ENCODE peak calls at places on chromosomes 1 and 21, in nine cellular contexts. M is fibroblast of lung; Y is CD8-positive, alpha-beta T cell; V is CD4-positive, alpha-beta T cell; J is left lung; F is pancreas; Z is sigmoid colon; K is A549; P is body of pancreas. O is an unnamed sample.

GRCh38 chr1:74468982-74469603 is 43.3 kb downstream of the LRRC53 start:
- DNase-seq in M (peak), Y (no peak), V (no peak), J (no peak), F (no peak), Z (no peak), K (peak), P (no peak), O (no peak)

GRCh38 chr1:54615531-54616245 is 7.6 kb downstream of the FAM151A start:
- DNase-seq in M (no peak), Y (no peak), V (no peak), J (no peak), F (no peak), Z (peak), K (no peak), P (peak), O (peak)

GRCh38 chr21:14737278-14737677 is 191.2 kb upstream of the SAMSN1 start:
- DNase-seq in M (no peak), Y (no peak), V (no peak), J (no peak), F (no peak), Z (no peak), K (no peak), P (no peak), O (no peak)

GRCh38 chr1:183877321-183877720 is 72.4 kb downstream of the RGL1 start:
- DNase-seq in M (peak), Y (no peak), V (no peak), J (no peak), F (peak), Z (peak), K (no peak), P (peak), O (no peak)

GRCh38 chr1:3466366-3467075 is 12.1 kb downstream of the ARHGEF16 start:
- DNase-seq in M (no peak), Y (no peak), V (no peak), J (peak), F (no peak), Z (peak), K (no peak), P (no peak), O (no peak)

GRCh38 chr1:29967261-29967660 is 730.9 kb downstream of the PTPRU start:
- DNase-seq in M (no peak), Y (peak), V (no peak), J (no peak), F (no peak), Z (no peak), K (no peak), P (no peak), O (peak)

GRCh38 chr1:3007298-3008147 is 13.7 kb upstream of the ACTRT2 start:
- DNase-seq in M (no peak), Y (no peak), V (no peak), J (no peak), F (no peak), Z (peak), K (no peak), P (no peak), O (peak)

GRCh38 chr1:197360068-197360467 is 92.0 kb downstream of the CRB1 start:
- DNase-seq in M (no peak), Y (no peak), V (no peak), J (no peak), F (peak), Z (no peak), K (no peak), P (peak), O (no peak)

GRCh38 chr1:41516168-41516961 is 31.9 kb upstream of the EDN2 start:
- DNase-seq in M (peak), Y (peak), V (peak), J (peak), F (peak), Z (peak), K (peak), P (peak), O (peak)

GRCh38 chr1:46983416-46983815 is 40.1 kb upstream of the CYP4X1 start:
- DNase-seq in M (no peak), Y (no peak), V (no peak), J (no peak), F (no peak), Z (no peak), K (no peak), P (no peak), O (no peak)

GRCh38 chr1:45842786-45843185 is 39.4 kb downstream of the MAST2 start:
- DNase-seq in M (no peak), Y (no peak), V (no peak), J (no peak), F (no peak), Z (no peak), K (no peak), P (no peak), O (no peak)

GRCh38 chr1:45848097-45848496 is 44.7 kb downstream of the MAST2 start:
- DNase-seq in M (no peak), Y (no peak), V (no peak), J (no peak), F (no peak), Z (no peak), K (no peak), P (no peak), O (no peak)

GRCh38 chr1:45846931-45847330 is 43.5 kb downstream of the MAST2 start:
- DNase-seq in M (peak), Y (no peak), V (no peak), J (no peak), F (no peak), Z (no peak), K (no peak), P (no peak), O (no peak)

GRCh38 chr1:45840704-45841103 is 37.3 kb downstream of the MAST2 start:
- DNase-seq in M (no peak), Y (no peak), V (no peak), J (no peak), F (no peak), Z (no peak), K (no peak), P (no peak), O (no peak)

GRCh38 chr1:45843474-45843905 is 40.1 kb downstream of the MAST2 start:
- DNase-seq in M (peak), Y (no peak), V (no peak), J (no peak), F (no peak), Z (no peak), K (peak), P (no peak), O (no peak)
- TF ChIP-seq CTCF in M (peak), Y (no peak), V (no peak), J (no peak), F (no peak), Z (peak), K (peak), P (no peak), O (no peak)

GRCh38 chr1:68805097-68805641 is 308.3 kb upstream of the DEPDC1 start:
- DNase-seq in M (no peak), Y (no peak), V (no peak), J (no peak), F (no peak), Z (no peak), K (no peak), P (no peak), O (no peak)

GRCh38 chr1:68814067-68814466 is 317.2 kb upstream of the DEPDC1 start:
- DNase-seq in M (peak), Y (no peak), V (no peak), J (no peak), F (no peak), Z (no peak), K (no peak), P (no peak), O (no peak)

GRCh38 chr1:68812295-68812694 is 315.4 kb upstream of the DEPDC1 start:
- DNase-seq in M (no peak), Y (no peak), V (no peak), J (no peak), F (no peak), Z (no peak), K (no peak), P (no peak), O (no peak)

GRCh38 chr1:68811806-68812205 is 314.9 kb upstream of the DEPDC1 start:
- DNase-seq in M (no peak), Y (no peak), V (no peak), J (no peak), F (no peak), Z (no peak), K (no peak), P (no peak), O (no peak)

GRCh38 chr1:68808351-68808750 is 311.5 kb upstream of the DEPDC1 start:
- DNase-seq in M (peak), Y (no peak), V (no peak), J (no peak), F (no peak), Z (no peak), K (no peak), P (no peak), O (no peak)
- H3K27ac ChIP-seq in M (no peak), Y (no peak), V (no peak), J (no peak), F (no peak), Z (no peak), K (no peak), P (no peak), O (no peak)

GRCh38 chr21:29674343-29674742 is 265.5 kb downstream of the GRIK1 start:
- DNase-seq in M (no peak), Y (no peak), V (no peak), J (no peak), F (no peak), Z (no peak), K (no peak), P (no peak), O (no peak)

GRCh38 chr21:29671728-29672127 is 268.1 kb downstream of the GRIK1 start:
- DNase-seq in M (no peak), Y (no peak), V (no peak), J (no peak), F (no peak), Z (no peak), K (no peak), P (no peak), O (no peak)

GRCh38 chr21:29669416-29669815 is 270.4 kb downstream of the GRIK1 start:
- DNase-seq in M (no peak), Y (no peak), V (no peak), J (no peak), F (no peak), Z (no peak), K (no peak), P (no peak), O (no peak)

GRCh38 chr21:29673096-29673610 is 266.6 kb downstream of the GRIK1 start:
- DNase-seq in M (no peak), Y (no peak), V (no peak), J (no peak), F (no peak), Z (no peak), K (no peak), P (no peak), O (no peak)

GRCh38 chr21:29670228-29670627 is 269.6 kb downstream of the GRIK1 start:
- DNase-seq in M (no peak), Y (no peak), V (no peak), J (no peak), F (no peak), Z (no peak), K (no peak), P (no peak), O (no peak)
- TF ChIP-seq CTCF in M (no peak), Y (no peak), V (no peak), J (no peak), F (no peak), Z (no peak), K (no peak), P (no peak), O (no peak)

DNA sequence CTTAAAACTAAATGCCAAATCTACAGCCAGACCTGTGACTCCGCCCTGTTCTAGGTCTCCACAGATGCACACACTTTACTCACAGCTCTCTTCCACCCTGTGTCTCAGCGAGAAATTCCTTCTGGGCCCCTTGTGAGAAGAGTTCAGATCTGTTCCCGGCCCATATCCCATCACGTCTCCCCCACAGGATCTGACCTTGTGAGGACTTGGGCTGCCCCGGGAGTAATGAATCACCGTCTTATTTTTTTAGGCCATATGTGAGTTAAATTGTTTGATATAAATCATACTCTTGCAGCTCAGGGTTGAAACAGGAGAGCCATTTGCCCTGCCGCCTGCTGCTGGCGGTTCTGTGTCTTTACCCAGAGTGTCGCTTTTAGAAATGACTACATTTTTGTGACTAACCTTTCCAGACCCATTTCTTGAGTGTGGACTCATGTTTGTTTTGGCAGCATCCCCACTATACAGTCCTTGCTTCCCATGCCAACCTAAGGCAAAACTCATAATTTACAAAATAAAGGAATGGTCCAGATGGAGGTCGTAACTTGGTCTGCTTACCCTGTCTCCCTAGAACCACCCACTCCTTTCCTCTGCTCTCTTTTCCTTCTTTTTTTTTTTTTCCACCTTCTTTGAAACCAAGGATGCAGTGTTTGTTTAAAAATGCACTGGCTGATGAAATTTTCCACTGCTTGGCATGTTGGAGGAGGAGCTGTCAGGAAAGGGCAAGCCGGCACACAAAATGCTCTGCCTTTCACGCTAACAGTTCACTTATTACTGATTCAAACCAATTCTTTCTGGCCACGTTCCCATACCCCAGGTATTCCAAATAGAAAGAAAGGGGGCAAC is 98.0 kb upstream of the C1orf105 start:
- DNase-seq in M (peak), Y (no peak), V (no peak), J (no peak), F (peak), Z (peak), K (peak), P (peak), O (peak)
- H3K27ac ChIP-seq in M (peak), Y (no peak), V (no peak), J (peak), F (peak), Z (peak), K (peak), P (peak), O (peak)